ENCODE peak calls at places on chromosomes 2 and 18, in six cellular contexts. P is sigmoid colon, S is HCT116, E is SK-N-MC, T is GM23338, F is K562. Z is an unnamed sample.

GRCh38 chr2:63980794-63981193 is 38.4 kb downstream of the VPS54 start:
- DNase-seq in P (no peak), S (no peak), E (no peak), T (no peak), F (no peak), Z (no peak)

GRCh38 chr18:9103488-9103887 is 989 bp downstream of the NDUFV2 start:
- DNase-seq in P (no peak), S (no peak), E (no peak), T (no peak), F (no peak), Z (no peak)

GRCh38 chr2:190180313-190181065 is 118.0 kb upstream of the MSTN start:
- DNase-seq in P (peak; percentile 71), S (peak; percentile 44), E (no peak), T (peak; percentile 86), F (peak; percentile 88), Z (peak; percentile 82)

GRCh38 chr2:99153921-99154604 is 679 bp downstream of the TSGA10 start:
- DNase-seq in P (no peak), S (no peak), E (no peak), T (peak; percentile 4), F (peak; percentile 18), Z (no peak)

GRCh38 chr2:85961053-85961452 is 72.3 kb upstream of the ST3GAL5 start:
- DNase-seq in P (no peak), S (no peak), E (no peak), T (no peak), F (peak; percentile 23), Z (no peak)

GRCh38 chr2:100416939-100417744 is at the start of gene CHST10:
- DNase-seq in P (peak; percentile 72), S (no peak), E (no peak), T (peak; percentile 73), F (peak; percentile 78), Z (peak; percentile 33)

GRCh38 chr18:13624563-13625237 is 101.7 kb downstream of the FAM210A start:
- DNase-seq in P (no peak), S (no peak), E (no peak), T (no peak), F (no peak), Z (no peak)

GRCh38 chr2:222424281-222424728 is at the start of gene SGPP2:
- DNase-seq in P (no peak), S (no peak), E (no peak), T (peak; percentile 70), F (no peak), Z (peak; percentile 75)

GRCh38 chr2:101357386-101357785 is 29.9 kb downstream of the CREG2 start:
- DNase-seq in P (no peak), S (no peak), E (no peak), T (no peak), F (no peak), Z (no peak)

GRCh38 chr2:128868686-128869551 is 550.3 kb upstream of the HS6ST1 start:
- DNase-seq in P (no peak), S (no peak), E (no peak), T (no peak), F (no peak), Z (no peak)

GRCh38 chr2:232485333-232485756 is 2.3 kb downstream of the ECEL1 start:
- DNase-seq in P (peak; percentile 40), S (no peak), E (no peak), T (peak; percentile 62), F (no peak), Z (no peak)

GRCh38 chr2:174492963-174493431 is 6.2 kb upstream of the GPR155 start:
- DNase-seq in P (no peak), S (no peak), E (no peak), T (no peak), F (no peak), Z (peak; percentile 60)

GRCh38 chr18:28065031-28065792 is 111.7 kb downstream of the CDH2 start:
- DNase-seq in P (no peak), S (no peak), E (no peak), T (no peak), F (no peak), Z (no peak)

DNA sequence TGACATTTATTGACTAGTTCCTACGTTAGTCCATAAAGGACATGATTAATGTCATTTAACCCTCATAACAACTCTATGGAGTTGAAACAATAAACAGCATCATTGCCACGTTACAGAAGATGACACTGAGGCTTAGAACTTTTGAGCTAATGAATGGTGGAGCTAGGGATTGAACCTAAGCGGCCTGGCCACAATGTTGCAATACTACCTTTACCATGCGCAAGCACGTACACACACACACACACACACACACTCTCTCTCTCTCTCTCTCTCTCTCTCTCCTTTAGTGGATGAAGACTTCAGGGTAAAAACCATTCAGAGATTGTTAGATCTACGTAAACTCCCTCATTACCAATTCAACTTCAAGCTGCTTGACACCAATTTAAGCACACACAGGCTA is 875 bp upstream of the MAP3K19 start:
- DNase-seq in P (no peak), S (no peak), E (no peak), T (no peak), F (no peak), Z (no peak)
- H3K27ac ChIP-seq in P (no peak overlapping the region), S (no peak overlapping the region), E (no peak overlapping the region), T (no peak overlapping the region), F (no peak overlapping the region), Z (no peak overlapping the region)

DNA sequence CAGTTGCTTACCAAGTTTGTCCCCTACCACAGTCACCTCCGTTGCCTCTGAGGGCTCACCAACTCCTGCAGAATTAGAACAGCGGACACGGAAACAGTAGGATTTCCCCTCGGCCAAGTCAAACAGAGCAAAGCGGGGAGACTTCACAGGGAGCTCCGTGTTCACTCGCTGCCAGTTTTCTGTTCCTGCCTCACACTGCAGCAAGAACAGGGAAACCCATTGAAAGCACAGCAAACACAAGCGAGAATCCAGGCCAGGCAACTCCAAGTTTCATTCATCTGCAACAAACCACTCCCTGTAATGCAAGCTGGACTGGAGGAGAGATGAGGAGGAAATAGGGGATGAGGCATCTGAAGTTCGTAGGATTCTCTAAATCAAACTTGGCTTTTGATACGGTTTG is 84.2 kb downstream of the MYOM1 start:
- DNase-seq in P (no peak), S (no peak), E (no peak), T (no peak), F (no peak), Z (no peak)
- TF ChIP-seq POLR2AphosphoS5 in P (no peak), S (no peak), E (no peak), T (no peak), F (no peak), Z (no peak)

GRCh38 chr2:227153766-227154486 is 10.1 kb downstream of the COL4A4 start:
- DNase-seq in P (no peak), S (no peak), E (no peak), T (no peak), F (no peak), Z (peak; percentile 13)
- H3K27ac ChIP-seq in P (no peak overlapping the region), S (no peak overlapping the region), E (no peak overlapping the region), T (no peak overlapping the region), F (no peak overlapping the region), Z (no peak overlapping the region)

GRCh38 chr2:197615033-197615652 is 60.2 kb downstream of the RFTN2 start:
- DNase-seq in P (no peak), S (peak; percentile 18), E (no peak), T (peak; percentile 32), F (no peak), Z (peak; percentile 52)

GRCh38 chr2:197613509-197613987 is 61.8 kb downstream of the RFTN2 start:
- DNase-seq in P (no peak), S (no peak), E (no peak), T (no peak), F (no peak), Z (no peak)

GRCh38 chr2:197620113-197620512 is 55.3 kb downstream of the RFTN2 start:
- DNase-seq in P (no peak), S (no peak), E (no peak), T (no peak), F (no peak), Z (no peak)

GRCh38 chr2:197614532-197614931 is 60.9 kb downstream of the RFTN2 start:
- DNase-seq in P (no peak), S (no peak), E (no peak), T (no peak), F (no peak), Z (peak; percentile 17)
- TF ChIP-seq POLR2AphosphoS5 in P (no peak), S (no peak), E (no peak), T (no peak), F (no peak), Z (no peak)

GRCh38 chr2:149099298-149099697 is 60.8 kb downstream of the LYPD6B start:
- DNase-seq in P (no peak), S (no peak), E (no peak), T (peak; percentile 21), F (no peak), Z (no peak)

GRCh38 chr2:149098722-149099121 is 60.2 kb downstream of the LYPD6B start:
- DNase-seq in P (no peak), S (no peak), E (no peak), T (no peak), F (no peak), Z (no peak)

GRCh38 chr2:149104221-149104620 is 65.7 kb downstream of the LYPD6B start:
- DNase-seq in P (no peak), S (no peak), E (no peak), T (no peak), F (no peak), Z (no peak)

GRCh38 chr2:149101818-149102217 is 63.3 kb downstream of the LYPD6B start:
- DNase-seq in P (no peak), S (no peak), E (no peak), T (no peak), F (no peak), Z (no peak)

DNA sequence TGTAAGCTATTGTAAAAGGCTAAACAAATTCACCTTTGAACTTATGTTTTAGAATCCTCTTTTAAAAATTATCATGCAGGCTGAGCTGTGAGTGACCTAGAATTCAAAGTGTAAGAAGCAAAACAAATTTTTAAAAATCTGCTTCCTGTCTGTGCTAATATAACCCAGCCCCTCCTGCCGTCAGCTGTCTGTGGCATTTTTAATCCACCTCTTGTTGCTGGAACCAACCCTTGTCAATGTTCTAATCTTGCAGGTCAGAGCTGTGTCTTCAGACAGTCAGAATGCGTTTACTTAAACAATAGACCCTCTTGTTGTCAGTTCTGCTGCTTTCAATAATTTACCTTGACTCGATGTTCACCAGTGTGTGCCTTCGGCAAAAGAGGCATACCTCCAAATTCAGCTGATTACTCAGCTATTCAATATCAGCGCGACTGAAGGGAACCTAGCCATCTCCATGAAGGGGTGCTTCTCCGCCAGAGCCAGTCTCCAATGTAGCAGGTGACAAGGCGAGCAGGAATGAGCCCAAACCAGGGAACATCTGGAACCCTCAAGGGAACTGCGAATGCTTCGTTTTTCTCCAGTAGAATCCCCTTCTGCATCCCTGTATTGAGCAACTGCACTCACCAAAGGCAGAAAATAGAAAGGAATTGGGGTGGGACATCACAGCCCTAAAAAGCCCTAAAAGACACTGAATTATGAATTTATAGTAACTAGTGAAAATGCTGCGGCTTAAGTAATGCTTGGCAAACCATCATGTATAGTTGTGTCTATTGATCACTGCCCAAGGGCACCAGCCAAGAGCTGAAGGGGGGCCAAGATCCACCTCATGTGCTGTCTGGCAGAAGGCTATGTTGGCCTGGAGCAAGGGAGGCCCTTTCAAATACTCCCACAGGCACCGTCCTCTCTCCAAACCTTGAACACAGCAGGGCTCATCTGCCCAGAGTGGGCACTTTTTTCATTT is 62.5 kb downstream of the LYPD6B start:
- DNase-seq in P (no peak), S (no peak), E (no peak), T (no peak), F (no peak), Z (no peak)
- H3K27ac ChIP-seq in P (no peak overlapping the region), S (no peak overlapping the region), E (no peak overlapping the region), T (no peak overlapping the region), F (no peak overlapping the region), Z (no peak overlapping the region)